ENCODE peak calls at places on chromosomes 13 and 19, in seven cellular contexts. One of them, this sample, is unnamed.

GRCh38 chr13:31747966-31748365 is 8.6 kb downstream of the RXFP2 start:
- DNase-seq in breast epithelium: no peak
- DNase-seq in epithelial cell of proximal tubule: no peak
- DNase-seq in astrocyte of the cerebellum: no peak
- DNase-seq in heart right ventricle: no peak
- DNase-seq in A549: no peak
- DNase-seq in fibroblast of the aortic adventitia: no peak
- DNase-seq in this sample: no peak

GRCh38 chr13:30924726-30925125 is 7.7 kb upstream of the TEX26 start:
- DNase-seq in breast epithelium: no peak
- DNase-seq in epithelial cell of proximal tubule: no peak
- DNase-seq in astrocyte of the cerebellum: no peak
- DNase-seq in heart right ventricle: no peak
- DNase-seq in A549: no peak
- DNase-seq in fibroblast of the aortic adventitia: no peak
- DNase-seq in this sample: no peak

GRCh38 chr13:74674701-74675100 is 540.5 kb upstream of the KLF12 start:
- DNase-seq in breast epithelium: no peak
- DNase-seq in epithelial cell of proximal tubule: no peak
- DNase-seq in astrocyte of the cerebellum: no peak
- DNase-seq in heart right ventricle: no peak
- DNase-seq in A549: no peak
- DNase-seq in fibroblast of the aortic adventitia: no peak
- DNase-seq in this sample: no peak

GRCh38 chr19:32865326-32865725 is 4.2 kb downstream of the SLC7A9 start:
- DNase-seq in breast epithelium: no peak
- DNase-seq in epithelial cell of proximal tubule: no peak
- DNase-seq in astrocyte of the cerebellum: no peak
- DNase-seq in heart right ventricle: no peak
- DNase-seq in A549: no peak
- DNase-seq in fibroblast of the aortic adventitia: no peak
- DNase-seq in this sample: no peak

GRCh38 chr13:41544824-41545707 is 87.7 kb downstream of the RGCC start:
- DNase-seq in breast epithelium: no peak
- DNase-seq in epithelial cell of proximal tubule: no peak
- DNase-seq in astrocyte of the cerebellum: peak
- DNase-seq in heart right ventricle: no peak
- DNase-seq in A549: no peak
- DNase-seq in fibroblast of the aortic adventitia: no peak
- DNase-seq in this sample: no peak

GRCh38 chr13:33740134-33740538 is 77.8 kb upstream of the RFC3 start:
- DNase-seq in breast epithelium: no peak
- DNase-seq in epithelial cell of proximal tubule: no peak
- DNase-seq in astrocyte of the cerebellum: peak
- DNase-seq in heart right ventricle: no peak
- DNase-seq in A549: no peak
- DNase-seq in fibroblast of the aortic adventitia: peak
- DNase-seq in this sample: peak

GRCh38 chr13:52840066-52840465 is 8.4 kb downstream of the PCDH8 start:
- DNase-seq in breast epithelium: no peak
- DNase-seq in epithelial cell of proximal tubule: no peak
- DNase-seq in astrocyte of the cerebellum: no peak
- DNase-seq in heart right ventricle: no peak
- DNase-seq in A549: no peak
- DNase-seq in fibroblast of the aortic adventitia: no peak
- DNase-seq in this sample: no peak

GRCh38 chr13:70568571-70568970 is 460.3 kb upstream of the KLHL1 start:
- DNase-seq in breast epithelium: no peak
- DNase-seq in epithelial cell of proximal tubule: peak
- DNase-seq in astrocyte of the cerebellum: peak
- DNase-seq in heart right ventricle: no peak
- DNase-seq in A549: peak
- DNase-seq in fibroblast of the aortic adventitia: peak
- DNase-seq in this sample: peak

GRCh38 chr19:15562861-15563260 is 52.2 kb upstream of the CYP4F8 start:
- DNase-seq in breast epithelium: peak
- DNase-seq in epithelial cell of proximal tubule: no peak
- DNase-seq in astrocyte of the cerebellum: no peak
- DNase-seq in heart right ventricle: no peak
- DNase-seq in A549: no peak
- DNase-seq in fibroblast of the aortic adventitia: peak
- DNase-seq in this sample: no peak

GRCh38 chr13:113864303-113864890 is 521 bp upstream of the GAS6 start:
- DNase-seq in breast epithelium: peak
- DNase-seq in epithelial cell of proximal tubule: no peak
- DNase-seq in astrocyte of the cerebellum: no peak
- DNase-seq in heart right ventricle: no peak
- DNase-seq in A549: no peak
- DNase-seq in fibroblast of the aortic adventitia: peak
- DNase-seq in this sample: no peak

GRCh38 chr13:29954082-29955043 is 103.9 kb upstream of the UBL3 start:
- DNase-seq in breast epithelium: no peak
- DNase-seq in epithelial cell of proximal tubule: no peak
- DNase-seq in astrocyte of the cerebellum: no peak
- DNase-seq in heart right ventricle: no peak
- DNase-seq in A549: no peak
- DNase-seq in fibroblast of the aortic adventitia: no peak
- DNase-seq in this sample: no peak

GRCh38 chr19:6238643-6239281 is 41.0 kb downstream of the MLLT1 start:
- DNase-seq in breast epithelium: no peak
- DNase-seq in epithelial cell of proximal tubule: no peak
- DNase-seq in astrocyte of the cerebellum: peak
- DNase-seq in heart right ventricle: peak
- DNase-seq in A549: no peak
- DNase-seq in fibroblast of the aortic adventitia: peak
- DNase-seq in this sample: no peak

GRCh38 chr13:93248627-93249047 is 22.0 kb downstream of the GPC6 start:
- DNase-seq in breast epithelium: no peak
- DNase-seq in epithelial cell of proximal tubule: peak
- DNase-seq in astrocyte of the cerebellum: peak
- DNase-seq in heart right ventricle: no peak
- DNase-seq in A549: peak
- DNase-seq in fibroblast of the aortic adventitia: peak
- DNase-seq in this sample: no peak

GRCh38 chr19:10769533-10770491 is 51.9 kb downstream of the DNM2 start:
- DNase-seq in breast epithelium: no peak
- DNase-seq in epithelial cell of proximal tubule: no peak
- DNase-seq in astrocyte of the cerebellum: no peak
- DNase-seq in heart right ventricle: peak
- DNase-seq in A549: peak
- DNase-seq in fibroblast of the aortic adventitia: peak
- DNase-seq in this sample: no peak

GRCh38 chr19:10751109-10751972 is 33.5 kb downstream of the DNM2 start:
- DNase-seq in breast epithelium: no peak
- DNase-seq in epithelial cell of proximal tubule: no peak
- DNase-seq in astrocyte of the cerebellum: no peak
- DNase-seq in heart right ventricle: no peak
- DNase-seq in A549: no peak
- DNase-seq in fibroblast of the aortic adventitia: no peak
- DNase-seq in this sample: no peak

GRCh38 chr19:10503002-10503789 is at the start of gene KEAP1:
- DNase-seq in breast epithelium: no peak
- DNase-seq in epithelial cell of proximal tubule: no peak
- DNase-seq in astrocyte of the cerebellum: no peak
- DNase-seq in heart right ventricle: peak
- DNase-seq in A549: peak
- DNase-seq in fibroblast of the aortic adventitia: peak
- DNase-seq in this sample: no peak

GRCh38 chr19:47518139-47518538 is 3.3 kb upstream of the NAPA start:
- DNase-seq in breast epithelium: no peak
- DNase-seq in epithelial cell of proximal tubule: no peak
- DNase-seq in astrocyte of the cerebellum: peak
- DNase-seq in heart right ventricle: no peak
- DNase-seq in A549: no peak
- DNase-seq in fibroblast of the aortic adventitia: no peak
- DNase-seq in this sample: no peak

GRCh38 chr13:41060723-41061074 is 610 bp upstream of the WBP4 start:
- DNase-seq in breast epithelium: peak
- DNase-seq in epithelial cell of proximal tubule: no peak
- DNase-seq in astrocyte of the cerebellum: peak
- DNase-seq in heart right ventricle: peak
- DNase-seq in A549: peak
- DNase-seq in fibroblast of the aortic adventitia: no peak
- DNase-seq in this sample: no peak

GRCh38 chr19:21028969-21029268 is 8.5 kb downstream of the ZNF430 start:
- DNase-seq in breast epithelium: no peak
- DNase-seq in epithelial cell of proximal tubule: no peak
- DNase-seq in astrocyte of the cerebellum: no peak
- DNase-seq in heart right ventricle: no peak
- DNase-seq in A549: no peak
- DNase-seq in fibroblast of the aortic adventitia: no peak
- DNase-seq in this sample: no peak

GRCh38 chr13:100497394-100497793 is 91.2 kb downstream of the GGACT start:
- DNase-seq in breast epithelium: no peak
- DNase-seq in epithelial cell of proximal tubule: no peak
- DNase-seq in astrocyte of the cerebellum: peak
- DNase-seq in heart right ventricle: no peak
- DNase-seq in A549: no peak
- DNase-seq in fibroblast of the aortic adventitia: peak
- DNase-seq in this sample: peak

GRCh38 chr13:31538067-31539042 is 201.0 kb upstream of the RXFP2 start:
- DNase-seq in breast epithelium: no peak
- DNase-seq in epithelial cell of proximal tubule: no peak
- DNase-seq in astrocyte of the cerebellum: no peak
- DNase-seq in heart right ventricle: no peak
- DNase-seq in A549: peak
- DNase-seq in fibroblast of the aortic adventitia: peak
- DNase-seq in this sample: no peak

GRCh38 chr19:51903192-51903591 is 1.6 kb downstream of the ZNF649 start:
- DNase-seq in breast epithelium: no peak
- DNase-seq in epithelial cell of proximal tubule: no peak
- DNase-seq in astrocyte of the cerebellum: no peak
- DNase-seq in heart right ventricle: no peak
- DNase-seq in A549: no peak
- DNase-seq in fibroblast of the aortic adventitia: no peak
- DNase-seq in this sample: no peak
- H3K4me3 ChIP-seq in breast epithelium: no peak
- H3K4me3 ChIP-seq in epithelial cell of proximal tubule: no peak
- H3K4me3 ChIP-seq in astrocyte of the cerebellum: peak
- H3K4me3 ChIP-seq in heart right ventricle: no peak
- H3K4me3 ChIP-seq in A549: no peak
- H3K4me3 ChIP-seq in fibroblast of the aortic adventitia: no peak
- H3K4me3 ChIP-seq in this sample: no peak

GRCh38 chr19:40513741-40514315 is 47.0 kb downstream of the SPTBN4 start:
- DNase-seq in breast epithelium: no peak
- DNase-seq in epithelial cell of proximal tubule: no peak
- DNase-seq in astrocyte of the cerebellum: no peak
- DNase-seq in heart right ventricle: no peak
- DNase-seq in A549: no peak
- DNase-seq in fibroblast of the aortic adventitia: no peak
- DNase-seq in this sample: no peak
- H3K4me3 ChIP-seq in breast epithelium: no peak
- H3K4me3 ChIP-seq in epithelial cell of proximal tubule: no peak
- H3K4me3 ChIP-seq in astrocyte of the cerebellum: no peak
- H3K4me3 ChIP-seq in heart right ventricle: no peak
- H3K4me3 ChIP-seq in A549: no peak
- H3K4me3 ChIP-seq in fibroblast of the aortic adventitia: no peak
- H3K4me3 ChIP-seq in this sample: no peak

DNA sequence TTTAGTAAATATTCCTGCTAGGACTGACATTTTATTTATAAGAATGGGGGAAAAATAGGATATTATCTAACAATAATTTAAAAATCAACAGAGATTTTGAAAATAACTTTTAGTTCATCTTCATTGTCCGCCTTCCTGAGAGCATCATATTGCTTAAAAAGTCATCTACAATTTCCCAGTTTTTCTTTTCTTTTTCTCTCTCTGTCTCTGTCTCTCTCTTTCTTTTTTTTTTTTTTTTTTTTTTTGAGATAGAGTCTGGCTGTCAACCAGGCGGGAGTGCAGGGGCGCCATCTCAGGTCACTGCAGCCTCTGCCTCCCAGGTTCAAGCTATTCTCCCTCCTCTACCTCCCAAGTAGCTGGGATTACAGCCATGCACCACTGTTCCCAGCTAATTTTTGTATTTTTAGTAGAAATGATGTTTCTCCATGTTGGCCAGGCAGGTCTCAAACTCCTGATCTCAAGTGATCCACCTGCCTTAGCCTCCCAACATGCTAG is 276.3 kb downstream of the DACH1 start:
- DNase-seq in breast epithelium: no peak
- DNase-seq in epithelial cell of proximal tubule: no peak
- DNase-seq in astrocyte of the cerebellum: no peak
- DNase-seq in heart right ventricle: no peak
- DNase-seq in A549: no peak
- DNase-seq in fibroblast of the aortic adventitia: no peak
- DNase-seq in this sample: no peak
- H3K4me3 ChIP-seq in breast epithelium: no peak
- H3K4me3 ChIP-seq in epithelial cell of proximal tubule: no peak
- H3K4me3 ChIP-seq in astrocyte of the cerebellum: no peak
- H3K4me3 ChIP-seq in heart right ventricle: no peak
- H3K4me3 ChIP-seq in A549: no peak
- H3K4me3 ChIP-seq in fibroblast of the aortic adventitia: no peak
- H3K4me3 ChIP-seq in this sample: no peak

GRCh38 chr13:110521946-110522345 is 39.6 kb downstream of the RAB20 start:
- DNase-seq in breast epithelium: no peak
- DNase-seq in epithelial cell of proximal tubule: no peak
- DNase-seq in astrocyte of the cerebellum: no peak
- DNase-seq in heart right ventricle: no peak
- DNase-seq in A549: no peak
- DNase-seq in fibroblast of the aortic adventitia: no peak
- DNase-seq in this sample: no peak

GRCh38 chr13:110525328-110526319 is 35.9 kb downstream of the RAB20 start:
- DNase-seq in breast epithelium: no peak
- DNase-seq in epithelial cell of proximal tubule: no peak
- DNase-seq in astrocyte of the cerebellum: no peak
- DNase-seq in heart right ventricle: peak
- DNase-seq in A549: no peak
- DNase-seq in fibroblast of the aortic adventitia: no peak
- DNase-seq in this sample: no peak

GRCh38 chr13:110524484-110525254 is 36.9 kb downstream of the RAB20 start:
- DNase-seq in breast epithelium: no peak
- DNase-seq in epithelial cell of proximal tubule: no peak
- DNase-seq in astrocyte of the cerebellum: no peak
- DNase-seq in heart right ventricle: peak
- DNase-seq in A549: no peak
- DNase-seq in fibroblast of the aortic adventitia: no peak
- DNase-seq in this sample: no peak

GRCh38 chr13:110523180-110523579 is 38.3 kb downstream of the RAB20 start:
- DNase-seq in breast epithelium: no peak
- DNase-seq in epithelial cell of proximal tubule: no peak
- DNase-seq in astrocyte of the cerebellum: no peak
- DNase-seq in heart right ventricle: no peak
- DNase-seq in A549: no peak
- DNase-seq in fibroblast of the aortic adventitia: no peak
- DNase-seq in this sample: no peak

GRCh38 chr13:110523838-110524237 is 37.7 kb downstream of the RAB20 start:
- DNase-seq in breast epithelium: no peak
- DNase-seq in epithelial cell of proximal tubule: no peak
- DNase-seq in astrocyte of the cerebellum: no peak
- DNase-seq in heart right ventricle: no peak
- DNase-seq in A549: no peak
- DNase-seq in fibroblast of the aortic adventitia: no peak
- DNase-seq in this sample: no peak
- H3K4me3 ChIP-seq in breast epithelium: no peak
- H3K4me3 ChIP-seq in epithelial cell of proximal tubule: no peak
- H3K4me3 ChIP-seq in astrocyte of the cerebellum: no peak
- H3K4me3 ChIP-seq in heart right ventricle: no peak
- H3K4me3 ChIP-seq in A549: no peak
- H3K4me3 ChIP-seq in fibroblast of the aortic adventitia: no peak
- H3K4me3 ChIP-seq in this sample: no peak

This sample was measured in skeletal muscle cell.